ENCODE peak calls at places on chromosomes 13 and 19, in five cellular contexts. J is CD4-positive, alpha-beta T cell; H is NCI-H526; N is activated T-helper 1 cell treated with anti-CD3 and anti-CD28 coated beads, Interleukin-12 subunit alpha, Interleukin-12 subunit beta, Interleukin-2, Interleukin-4 antibody, amounts not matched to agents 30 ng/mL and 10 ng/mL and 1 ng/mL, durations not matched to agents 14 hours and 24 hours and 36 hours; B is caudate nucleus. C is an unnamed sample.

GRCh38 chr19:40312533-40312932 is 27.4 kb upstream of the AKT2 start:
- DNase-seq in B (no peak), N (no peak), H (no peak), J (no peak), C (no peak)

GRCh38 chr13:110258876-110259631 is 47.9 kb downstream of the COL4A1 start:
- DNase-seq in J (no peak), N (no peak), H (no peak), B (no peak), C (peak; percentile 49)

GRCh38 chr13:34265016-34265692 is 447.2 kb downstream of the RFC3 start:
- DNase-seq in N (no peak), J (no peak), H (no peak), B (no peak), C (no peak)

GRCh38 chr13:20492641-20493040 is 33.0 kb downstream of the CRYL1 start:
- DNase-seq in J (no peak), N (no peak), H (peak; percentile 31), B (no peak), C (peak; percentile 29)

GRCh38 chr19:42198676-42199439 is 18.6 kb downstream of the DEDD2 start:
- DNase-seq in N (peak; percentile 81), H (no peak), B (no peak), J (peak; percentile 50), C (no peak)

GRCh38 chr13:33207616-33207964 is 78.0 kb downstream of the STARD13 start:
- DNase-seq in H (no peak), N (no peak), J (no peak), B (no peak), C (peak; percentile 78)

GRCh38 chr13:110297771-110298170 is 9.2 kb downstream of the COL4A1 start:
- DNase-seq in B (no peak), H (no peak), J (no peak), N (no peak), C (no peak)

GRCh38 chr19:1045247-1045603 is 5.3 kb downstream of the ABCA7 start:
- DNase-seq in N (peak; percentile 66), H (no peak), B (no peak), J (peak; percentile 69), C (no peak)

GRCh38 chr19:38869160-38869835 is 8.8 kb downstream of the RINL start:
- DNase-seq in N (no peak), J (no peak), H (peak; percentile 56), B (no peak), C (no peak)

GRCh38 chr19:32322541-32322940 is 22.9 kb upstream of the ZNF507 start:
- DNase-seq in H (no peak), N (no peak), B (no peak), J (no peak), C (no peak)

GRCh38 chr19:31154021-31154420 is 195.2 kb downstream of the TSHZ3 start:
- DNase-seq in B (no peak), J (no peak), H (no peak), N (no peak), C (peak; percentile 65)

GRCh38 chr19:18795540-18795939 is 4.4 kb upstream of the COMP start:
- DNase-seq in J (no peak), B (no peak), N (no peak), H (no peak), C (peak; percentile 22)

GRCh38 chr13:31686660-31687430 is 52.5 kb upstream of the RXFP2 start:
- DNase-seq in H (no peak), J (no peak), N (no peak), B (no peak), C (no peak)

GRCh38 chr13:26784704-26785639 is 24.4 kb upstream of the GPR12 start:
- DNase-seq in J (no peak), B (no peak), H (peak; percentile 41), N (no peak), C (no peak)

GRCh38 chr13:39363393-39363792 is 239.6 kb downstream of the LHFPL6 start:
- DNase-seq in B (no peak), H (no peak), N (no peak), J (no peak), C (no peak)

GRCh38 chr19:45716314-45717130 is 14.2 kb downstream of the FBXO46 start:
- DNase-seq in J (no peak), B (no peak), H (peak; percentile 19), N (peak; percentile 6), C (no peak)

GRCh38 chr19:29524912-29525870 is 603 bp upstream of the VSTM2B start:
- DNase-seq in J (no peak), B (no peak), N (no peak), H (no peak), C (no peak)

GRCh38 chr19:423691-424466 is 14.9 kb upstream of the C2CD4C start:
- DNase-seq in B (no peak), H (no peak), N (no peak), J (no peak), C (no peak)

GRCh38 chr13:60922526-60923231 is 493.0 kb downstream of the PCDH20 start:
- DNase-seq in N (no peak), J (no peak), H (no peak), B (no peak), C (peak; percentile 0)

GRCh38 chr13:67048793-67049150 is 181.4 kb downstream of the PCDH9 start:
- DNase-seq in N (no peak), B (no peak), H (no peak), J (no peak), C (peak; percentile 84)

GRCh38 chr19:33273881-33274662 is 28.3 kb downstream of the CEBPA start:
- DNase-seq in N (no peak), H (no peak), B (no peak), J (no peak), C (peak; percentile 87)

GRCh38 chr19:35560677-35561076 is 2.8 kb downstream of the ATP4A start:
- DNase-seq in N (no peak), H (no peak), J (no peak), B (no peak), C (no peak)

GRCh38 chr19:3593156-3593555 is 7.9 kb downstream of the GIPC3 start:
- DNase-seq in H (no peak), J (no peak), B (no peak), N (no peak), C (no peak)

GRCh38 chr19:9972103-9972502 is 35.8 kb upstream of the OLFM2 start:
- DNase-seq in J (no peak), B (no peak), N (no peak), H (no peak), C (no peak)

GRCh38 chr13:73059460-73060250 is 850 bp downstream of the KLF5 start:
- DNase-seq in B (no peak), N (peak; percentile 37), J (peak; percentile 24), H (peak; percentile 34), C (no peak)

GRCh38 chr19:51480590-51480989 is 2.3 kb downstream of the CEACAM18 start:
- DNase-seq in N (no peak), B (no peak), J (no peak), H (no peak), C (no peak)

GRCh38 chr13:41267106-41267505 is 3.7 kb upstream of the MTRF1 start:
- DNase-seq in J (no peak), H (no peak), B (no peak), N (no peak), C (peak; percentile 71)

GRCh38 chr13:27035892-27036235 is 135.7 kb downstream of the USP12 start:
- DNase-seq in J (no peak), N (no peak), B (no peak), H (no peak), C (peak; percentile 74)

C was measured in astrocyte.